ENCODE peak calls at places on chromosomes 11 and 22, in ten cellular contexts. I is Daoy; W is T-helper 2 cell; V is stimulated activated CD8-positive, alpha-beta memory T cell treated with anti-CD3 and anti-CD28 coated beads, Interleukin-2, amount 100 ng/mL, for 48 hours; P is HuH-7; M is fibroblast of pulmonary artery; A is lung; O is prostate gland; L is ovary; S is IMR-90. Y is an unnamed sample.

GRCh38 chr11:71302534-71302909 is 50.1 kb upstream of the SHANK2 start:
- DNase-seq in P (no peak), A (no peak), M (no peak), V (no peak), L (no peak), O (no peak), W (no peak), S (no peak), I (no peak), Y (no peak)

GRCh38 chr11:70768346-70769095 is 370.2 kb downstream of the CTTN start:
- DNase-seq in V (no peak), M (no peak), I (no peak), O (no peak), S (no peak), P (no peak), A (no peak), L (no peak), W (no peak), Y (no peak)

GRCh38 chr11:3642071-3642951 is 519 bp upstream of the ART5 start:
- DNase-seq in I (peak; percentile 82), V (peak; percentile 46), P (peak; percentile 84), W (peak; percentile 30), L (peak; percentile 89), M (peak; percentile 76), S (peak; percentile 58), A (peak; percentile 75), O (peak; percentile 76), Y (peak; percentile 88)

GRCh38 chr11:130088909-130089668 is 19.4 kb downstream of the APLP2 start:
- DNase-seq in A (no peak), S (no peak), I (no peak), W (no peak), M (peak; percentile 19), O (no peak), P (no peak), L (no peak), V (no peak), Y (no peak)

GRCh38 chr11:116576523-116576922 is 196.3 kb downstream of the BUD13 start:
- DNase-seq in A (no peak), O (no peak), W (no peak), P (no peak), S (no peak), V (no peak), L (no peak), I (peak; percentile 57), M (no peak), Y (no peak)

GRCh38 chr11:119338318-119338890 is 2.3 kb downstream of the C1QTNF5 start:
- DNase-seq in I (peak; percentile 74), W (no peak), S (no peak), A (peak; percentile 70), O (peak; percentile 50), V (peak; percentile 61), L (peak; percentile 66), M (peak; percentile 78), P (peak; percentile 93), Y (peak; percentile 57)

GRCh38 chr11:118051611-118052461 is 25.0 kb upstream of the TMPRSS4 start:
- DNase-seq in W (no peak), S (no peak), A (no peak), O (no peak), I (no peak), V (peak; percentile 46), M (no peak), L (no peak), P (no peak), Y (no peak)

GRCh38 chr11:37050311-37050710 is 452.3 kb upstream of the RAG2 start:
- DNase-seq in V (no peak), S (no peak), L (no peak), M (no peak), A (no peak), O (no peak), I (no peak), W (no peak), P (no peak), Y (no peak)

GRCh38 chr22:20524004-20524481 is 16.6 kb downstream of the MED15 start:
- DNase-seq in S (peak; percentile 65), I (peak; percentile 35), L (no peak), P (no peak), M (peak; percentile 21), W (no peak), O (no peak), A (no peak), V (no peak), Y (no peak)

GRCh38 chr11:118918128-118918685 is 7.5 kb downstream of the BCL9L start:
- DNase-seq in P (no peak), A (peak; percentile 76), S (peak; percentile 91), W (no peak), M (peak; percentile 95), L (peak; percentile 74), V (no peak), I (peak; percentile 88), O (peak; percentile 72), Y (peak; percentile 75)

GRCh38 chr22:26610072-26610958 is 7.5 kb downstream of the CRYBB1 start:
- DNase-seq in S (peak; percentile 96), W (no peak), O (no peak), V (peak; percentile 42), L (no peak), P (no peak), M (peak; percentile 87), I (peak; percentile 95), A (no peak), Y (no peak)

GRCh38 chr11:91396243-91397133 is 828.1 kb upstream of the FAT3 start:
- DNase-seq in V (no peak), I (peak; percentile 17), A (no peak), M (no peak), O (no peak), P (peak; percentile 11), W (no peak), S (peak; percentile 0), L (no peak), Y (no peak)

GRCh38 chr11:130344846-130345245 is 30.1 kb upstream of the ZBTB44 start:
- DNase-seq in L (no peak), O (no peak), P (no peak), V (no peak), S (no peak), A (no peak), M (no peak), I (no peak), W (no peak), Y (no peak)

GRCh38 chr11:112229159-112229558 is 2.9 kb downstream of the PTS start:
- DNase-seq in O (no peak), W (no peak), M (no peak), P (no peak), L (no peak), S (no peak), A (no peak), I (no peak), V (no peak), Y (no peak)

GRCh38 chr11:113986351-113987140 is 11.6 kb downstream of the HTR3A start:
- DNase-seq in V (no peak), A (no peak), L (no peak), M (no peak), O (no peak), S (no peak), W (no peak), P (no peak), I (no peak), Y (no peak)

GRCh38 chr22:25492950-25493790 is 71.3 kb upstream of the GRK3 start:
- DNase-seq in L (no peak), P (no peak), S (no peak), V (no peak), A (no peak), W (no peak), O (no peak), I (no peak), M (no peak), Y (no peak)

GRCh38 chr11:123405123-123405592 is 24.9 kb upstream of the GRAMD1B start:
- DNase-seq in I (no peak), O (no peak), A (no peak), S (no peak), W (no peak), L (no peak), V (no peak), P (no peak), M (peak; percentile 34), Y (no peak)

GRCh38 chr11:126415669-126416420 is 60.4 kb downstream of the ST3GAL4 start:
- DNase-seq in O (no peak), W (no peak), I (no peak), M (peak; percentile 78), V (no peak), S (no peak), P (no peak), A (peak; percentile 67), L (peak; percentile 89), Y (no peak)

GRCh38 chr22:44355688-44356070 is 42.9 kb upstream of the SHISAL1 start:
- DNase-seq in S (no peak), P (no peak), M (no peak), O (no peak), W (no peak), V (no peak), I (no peak), L (peak; percentile 17), A (no peak), Y (no peak)

GRCh38 chr11:65885808-65886536 is 2.3 kb downstream of the FIBP start:
- DNase-seq in A (no peak), P (no peak), V (no peak), I (no peak), W (no peak), S (no peak), M (no peak), O (no peak), L (no peak), Y (no peak)

GRCh38 chr22:20244744-20245576 is 23.2 kb downstream of the RTN4R start:
- DNase-seq in V (no peak), M (no peak), O (no peak), A (no peak), P (no peak), S (no peak), I (no peak), W (no peak), L (no peak), Y (no peak)

GRCh38 chr11:119772581-119772980 is 43.6 kb upstream of the NECTIN1 start:
- DNase-seq in I (no peak), O (no peak), L (no peak), S (no peak), W (no peak), P (no peak), M (no peak), A (no peak), V (no peak), Y (no peak)

GRCh38 chr11:3838504-3838903 is 2.3 kb downstream of the RHOG start:
- DNase-seq in A (no peak), O (no peak), S (no peak), W (no peak), M (no peak), I (no peak), L (no peak), V (no peak), P (no peak), Y (no peak)

GRCh38 chr22:29816128-29816527 is 21.9 kb downstream of the ASCC2 start:
- DNase-seq in S (no peak), L (no peak), A (no peak), M (no peak), I (no peak), V (no peak), O (no peak), W (no peak), P (no peak), Y (no peak)

GRCh38 chr11:100576044-100577021 is 110.8 kb upstream of the ARHGAP42 start:
- DNase-seq in M (peak; percentile 77), L (no peak), S (peak; percentile 73), A (no peak), P (peak; percentile 11), V (no peak), O (peak; percentile 25), W (no peak), I (peak; percentile 24), Y (peak; percentile 6)

GRCh38 chr11:95577716-95578460 is 211.7 kb downstream of the FAM76B start:
- DNase-seq in V (no peak), P (no peak), I (peak; percentile 51), O (no peak), W (no peak), M (peak; percentile 52), A (no peak), S (peak; percentile 83), L (no peak), Y (no peak)

GRCh38 chr22:25057013-25057881 is 104.7 kb downstream of the KIAA1671 start:
- DNase-seq in I (peak; percentile 63), P (peak; percentile 87), L (peak; percentile 70), V (peak; percentile 82), O (peak; percentile 58), W (peak; percentile 53), A (peak; percentile 51), M (peak; percentile 50), S (no peak), Y (peak; percentile 70)